ENCODE peak calls at places on chromosome 9, in five cellular contexts. B, Q, H, V and J are unnamed samples.

GRCh38 chr9:87097238-87097637 is 149.9 kb upstream of the GAS1 start:
- DNase-seq in B (no peak), Q (no peak), H (no peak), V (no peak), J (no peak)

GRCh38 chr9:124502711-124503702 is 4.2 kb downstream of the NR5A1 start:
- DNase-seq in B (no peak), Q (no peak), H (peak; percentile 64), V (no peak), J (no peak)

GRCh38 chr9:125663127-125663526 is 43.9 kb downstream of the MAPKAP1 start:
- DNase-seq in B (no peak), Q (no peak), H (no peak), V (no peak), J (no peak)

GRCh38 chr9:117926031-117926655 is 221.9 kb downstream of the TLR4 start:
- DNase-seq in B (no peak), Q (no peak), H (no peak), V (no peak), J (no peak)

GRCh38 chr9:114929166-114929565 is 1.2 kb downstream of the TNFSF8 start:
- DNase-seq in B (no peak), Q (no peak), H (no peak), V (peak; percentile 80), J (no peak)

GRCh38 chr9:17280350-17281012 is 145.6 kb downstream of the CNTLN start:
- DNase-seq in B (no peak), Q (no peak), H (no peak), V (no peak), J (no peak)

GRCh38 chr9:128072144-128073021 is 4.4 kb downstream of the SLC25A25 start:
- DNase-seq in B (peak; percentile 97), Q (peak; percentile 70), H (no peak), V (peak; percentile 73), J (peak; percentile 53)

GRCh38 chr9:68416891-68417570 is 60.6 kb downstream of the PGM5 start:
- DNase-seq in B (no peak), Q (no peak), H (no peak), V (peak; percentile 46), J (no peak)

GRCh38 chr9:110536802-110537201 is 42.7 kb downstream of the SVEP1 start:
- DNase-seq in B (no peak), Q (no peak), H (no peak), V (no peak), J (no peak)

GRCh38 chr9:1125741-1126140 is 75.6 kb downstream of the DMRT2 start:
- DNase-seq in B (no peak), Q (no peak), H (no peak), V (no peak), J (no peak)

GRCh38 chr9:108580021-108580439 is 275.8 kb downstream of the ACTL7B start:
- DNase-seq in B (no peak), Q (no peak), H (no peak), V (no peak), J (no peak)

GRCh38 chr9:14271078-14271673 is 42.8 kb downstream of the NFIB start:
- DNase-seq in B (no peak), Q (peak; percentile 62), H (peak; percentile 59), V (no peak), J (peak; percentile 94)

GRCh38 chr9:2424564-2425153 is 196.9 kb upstream of the VLDLR start:
- DNase-seq in B (no peak), Q (no peak), H (no peak), V (no peak), J (no peak)

GRCh38 chr9:127426756-127427155 is 2.6 kb downstream of the ZNF79 start:
- DNase-seq in B (no peak), Q (no peak), H (no peak), V (no peak), J (no peak)

GRCh38 chr9:101458955-101459631 is 23.5 kb upstream of the ALDOB start:
- DNase-seq in B (no peak), Q (no peak), H (peak; percentile 76), V (peak; percentile 66), J (peak; percentile 36)

GRCh38 chr9:126620478-126620877 is 6.8 kb downstream of the LMX1B start:
- DNase-seq in B (no peak), Q (no peak), H (no peak), V (no peak), J (no peak)

GRCh38 chr9:109245300-109245897 is 75.5 kb downstream of the EPB41L4B start:
- DNase-seq in B (no peak), Q (no peak), H (no peak), V (no peak), J (no peak)

GRCh38 chr9:86281577-86282076 is 711 bp downstream of the ISCA1 start:
- DNase-seq in B (no peak), Q (no peak), H (no peak), V (no peak), J (no peak)

GRCh38 chr9:93124793-93125192 is 9.3 kb downstream of the NINJ1 start:
- DNase-seq in B (no peak), Q (no peak), H (no peak), V (no peak), J (no peak)

GRCh38 chr9:70052768-70053167 is 9.1 kb downstream of the MAMDC2 start:
- DNase-seq in B (no peak), Q (peak; percentile 43), H (no peak), V (no peak), J (no peak)

GRCh38 chr9:110058304-110058953 is 149.5 kb downstream of the C9orf152 start:
- DNase-seq in B (no peak), Q (peak; percentile 61), H (peak; percentile 53), V (peak; percentile 70), J (peak; percentile 36)

GRCh38 chr9:123361086-123361730 is 5.2 kb downstream of the CRB2 start:
- DNase-seq in B (no peak), Q (no peak), H (peak; percentile 37), V (no peak), J (peak; percentile 49)

GRCh38 chr9:72704688-72705375 is 183.4 kb downstream of the TMC1 start:
- DNase-seq in B (no peak), Q (no peak), H (no peak), V (no peak), J (no peak)

GRCh38 chr9:104866186-104866585 is 61.8 kb downstream of the ABCA1 start:
- DNase-seq in B (no peak), Q (no peak), H (no peak), V (no peak), J (no peak)

GRCh38 chr9:36878986-36879982 is 154.8 kb downstream of the PAX5 start:
- DNase-seq in B (no peak), Q (no peak), H (peak; percentile 66), V (no peak), J (no peak)

GRCh38 chr9:36880075-36880474 is 154.0 kb downstream of the PAX5 start:
- DNase-seq in B (no peak), Q (no peak), H (no peak), V (no peak), J (no peak)

GRCh38 chr9:36876056-36876455 is 158.0 kb downstream of the PAX5 start:
- DNase-seq in B (no peak), Q (no peak), H (no peak), V (peak; percentile 55), J (no peak)

GRCh38 chr9:36877239-36877638 is 156.8 kb downstream of the PAX5 start:
- DNase-seq in B (no peak), Q (no peak), H (no peak), V (peak; percentile 24), J (no peak)

DNA sequence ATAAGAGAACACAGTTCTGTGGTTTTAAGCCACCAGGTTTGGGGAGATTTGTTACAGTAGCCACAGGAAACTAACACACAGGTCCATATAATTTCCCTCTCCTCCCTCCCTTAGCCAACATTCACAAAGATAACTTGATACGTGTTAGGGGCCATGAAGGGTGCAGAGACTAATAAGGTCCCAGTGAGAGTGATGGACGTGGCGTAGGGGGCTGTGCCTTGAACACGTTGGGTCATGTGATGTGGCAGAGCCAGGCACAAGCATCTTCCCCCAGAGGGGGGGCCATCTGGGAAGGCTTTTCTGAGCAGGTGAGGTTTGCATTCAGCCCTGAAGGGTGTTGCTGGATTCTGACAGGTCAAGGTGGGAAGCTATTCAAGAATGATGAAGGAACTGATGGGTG is 155.9 kb downstream of the PAX5 start:
- DNase-seq in B (no peak), Q (no peak), H (no peak), V (no peak), J (no peak)
- TF ChIP-seq CTCF in B (no peak), Q (no peak), H (no peak), V (no peak), J (no peak)

DNA sequence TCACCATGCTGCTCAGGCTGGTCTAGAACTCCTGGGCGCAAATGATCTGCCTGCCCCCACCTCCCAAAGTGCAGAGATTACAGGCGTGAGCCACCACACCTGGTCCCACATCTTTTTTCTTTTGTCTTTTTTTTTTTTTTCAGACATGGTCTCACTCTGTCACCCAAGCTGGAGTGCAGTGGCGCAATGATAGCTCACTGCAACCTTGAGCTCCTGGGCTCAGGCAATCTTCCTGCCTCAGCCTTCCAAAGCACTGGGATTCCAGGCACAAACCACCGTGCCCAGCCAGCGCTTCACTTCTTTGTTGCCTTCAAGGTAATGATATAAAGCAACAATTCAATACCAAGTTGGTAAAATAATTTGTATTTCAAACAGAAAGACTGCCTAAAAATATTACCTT is 78.8 kb downstream of the USP20 start:
- DNase-seq in B (no peak), Q (no peak), H (no peak), V (no peak), J (no peak)
- H3K4me1 ChIP-seq in B (peaks cover 7% of the 10 kb centered on the region), Q (no peaks in the 10 kb centered on the region), H (no peaks in the 10 kb centered on the region), V (no peaks in the 10 kb centered on the region), J (no peaks in the 10 kb centered on the region)

GRCh38 chr9:119458068-119458467 is 88.8 kb upstream of the BRINP1 start:
- DNase-seq in B (no peak), Q (no peak), H (no peak), V (no peak), J (no peak)
- TF ChIP-seq CTCF in B (no peak), Q (no peak), H (peak; percentile 13), V (no peak), J (no peak)

GRCh38 chr9:133914483-133915342 is 77.4 kb downstream of the VAV2 start:
- DNase-seq in B (no peak), Q (peak; percentile 53), H (no peak), V (no peak), J (no peak)

GRCh38 chr9:133916159-133916541 is 76.0 kb downstream of the VAV2 start:
- DNase-seq in B (no peak), Q (peak; percentile 58), H (no peak), V (no peak), J (no peak)

GRCh38 chr9:133913571-133914369 is 78.4 kb downstream of the VAV2 start:
- DNase-seq in B (no peak), Q (no peak), H (peak; percentile 68), V (no peak), J (no peak)

GRCh38 chr9:133917407-133917806 is 74.7 kb downstream of the VAV2 start:
- DNase-seq in B (no peak), Q (no peak), H (no peak), V (no peak), J (no peak)

DNA sequence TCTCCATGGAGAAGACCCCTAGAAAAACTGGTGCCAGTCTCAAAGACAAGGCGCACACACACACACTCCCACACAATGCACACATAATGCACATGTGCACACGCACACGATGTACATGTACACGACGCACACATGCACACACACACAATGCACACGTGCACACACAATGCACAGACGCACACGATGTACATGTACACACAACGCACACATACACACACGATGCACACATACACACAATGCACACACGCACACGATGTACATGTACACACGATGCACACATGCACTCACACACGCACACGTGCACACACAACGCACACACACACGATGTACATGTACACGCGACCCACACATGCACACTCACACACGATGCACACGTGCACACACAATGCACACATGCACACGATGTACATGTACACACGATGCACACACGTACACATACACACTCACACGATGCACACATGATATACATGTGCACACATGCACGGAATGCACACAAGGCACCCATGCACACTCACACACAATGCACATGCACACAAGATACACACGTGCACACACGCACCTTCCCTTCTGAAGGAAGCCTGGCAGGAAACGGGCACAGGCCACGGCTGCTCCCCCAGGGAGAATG is 76.5 kb downstream of the VAV2 start:
- DNase-seq in B (no peak), Q (no peak), H (no peak), V (no peak), J (no peak)
- H3K4me1 ChIP-seq in B (peaks cover 38% of the 10 kb centered on the region), Q (peaks cover 49% of the 10 kb centered on the region), H (peaks cover 47% of the 10 kb centered on the region), V (no peaks in the 10 kb centered on the region), J (peaks cover 9% of the 10 kb centered on the region)